ENCODE peak calls at places on chromosomes 11 and 22, in ten cellular contexts. One of them, this sample, is unnamed.

GRCh38 chr22:22823126-22823804 is 64.4 kb upstream of the IGLL5 start:
- DNase-seq in adipocyte: no peak
- DNase-seq in progenitor cell of endocrine pancreas: no peak
- DNase-seq in stomach: no peak
- DNase-seq in GM03348: no peak
- DNase-seq in NCI-H1092: no peak
- DNase-seq in non-pigmented ciliary epithelial cell: no peak
- DNase-seq in choroid plexus epithelial cell: no peak
- DNase-seq in head of caudate nucleus: no peak
- DNase-seq in left cardiac atrium: no peak
- DNase-seq in this sample: no peak

GRCh38 chr11:78384231-78384630 is 33.4 kb downstream of the GAB2 start:
- DNase-seq in adipocyte: no peak
- DNase-seq in progenitor cell of endocrine pancreas: no peak
- DNase-seq in stomach: no peak
- DNase-seq in GM03348: no peak
- DNase-seq in NCI-H1092: no peak
- DNase-seq in non-pigmented ciliary epithelial cell: no peak
- DNase-seq in choroid plexus epithelial cell: no peak
- DNase-seq in head of caudate nucleus: no peak
- DNase-seq in left cardiac atrium: no peak
- DNase-seq in this sample: no peak

GRCh38 chr22:42294034-42294985 is 23.9 kb upstream of the TCF20 start:
- DNase-seq in adipocyte: peak; percentile 66
- DNase-seq in progenitor cell of endocrine pancreas: peak; percentile 72
- DNase-seq in stomach: peak; percentile 38
- DNase-seq in GM03348: peak; percentile 88
- DNase-seq in NCI-H1092: no peak
- DNase-seq in non-pigmented ciliary epithelial cell: no peak
- DNase-seq in choroid plexus epithelial cell: peak; percentile 67
- DNase-seq in head of caudate nucleus: no peak
- DNase-seq in left cardiac atrium: peak; percentile 62
- DNase-seq in this sample: no peak

GRCh38 chr11:63472372-63472771 is 18.6 kb downstream of the PLAAT5 start:
- DNase-seq in adipocyte: no peak
- DNase-seq in progenitor cell of endocrine pancreas: no peak
- DNase-seq in stomach: no peak
- DNase-seq in GM03348: no peak
- DNase-seq in NCI-H1092: no peak
- DNase-seq in non-pigmented ciliary epithelial cell: no peak
- DNase-seq in choroid plexus epithelial cell: no peak
- DNase-seq in head of caudate nucleus: no peak
- DNase-seq in left cardiac atrium: no peak
- DNase-seq in this sample: no peak

GRCh38 chr11:19428206-19429001 is 187.7 kb upstream of the E2F8 start:
- DNase-seq in adipocyte: no peak
- DNase-seq in progenitor cell of endocrine pancreas: no peak
- DNase-seq in stomach: no peak
- DNase-seq in GM03348: no peak
- DNase-seq in NCI-H1092: no peak
- DNase-seq in non-pigmented ciliary epithelial cell: no peak
- DNase-seq in choroid plexus epithelial cell: no peak
- DNase-seq in head of caudate nucleus: no peak
- DNase-seq in left cardiac atrium: no peak
- DNase-seq in this sample: no peak

GRCh38 chr11:78339945-78340344 is 77.7 kb downstream of the GAB2 start:
- DNase-seq in adipocyte: peak; percentile 11
- DNase-seq in progenitor cell of endocrine pancreas: no peak
- DNase-seq in stomach: no peak
- DNase-seq in GM03348: no peak
- DNase-seq in NCI-H1092: no peak
- DNase-seq in non-pigmented ciliary epithelial cell: no peak
- DNase-seq in choroid plexus epithelial cell: no peak
- DNase-seq in head of caudate nucleus: no peak
- DNase-seq in left cardiac atrium: no peak
- DNase-seq in this sample: no peak

GRCh38 chr11:76604081-76604601 is 66.4 kb downstream of the LRRC32 start:
- DNase-seq in adipocyte: no peak
- DNase-seq in progenitor cell of endocrine pancreas: no peak
- DNase-seq in stomach: no peak
- DNase-seq in GM03348: no peak
- DNase-seq in NCI-H1092: no peak
- DNase-seq in non-pigmented ciliary epithelial cell: no peak
- DNase-seq in choroid plexus epithelial cell: no peak
- DNase-seq in head of caudate nucleus: no peak
- DNase-seq in left cardiac atrium: no peak
- DNase-seq in this sample: no peak

GRCh38 chr11:64834723-64835615 is 9.5 kb downstream of the CDC42BPG start:
- DNase-seq in adipocyte: no peak
- DNase-seq in progenitor cell of endocrine pancreas: no peak
- DNase-seq in stomach: peak; percentile 90
- DNase-seq in GM03348: peak; percentile 47
- DNase-seq in NCI-H1092: no peak
- DNase-seq in non-pigmented ciliary epithelial cell: no peak
- DNase-seq in choroid plexus epithelial cell: no peak
- DNase-seq in head of caudate nucleus: no peak
- DNase-seq in left cardiac atrium: peak; percentile 50
- DNase-seq in this sample: no peak

GRCh38 chr11:97641988-97642387 is 1252.2 kb downstream of the JRKL start:
- DNase-seq in adipocyte: no peak
- DNase-seq in progenitor cell of endocrine pancreas: no peak
- DNase-seq in stomach: no peak
- DNase-seq in GM03348: no peak
- DNase-seq in NCI-H1092: no peak
- DNase-seq in non-pigmented ciliary epithelial cell: no peak
- DNase-seq in choroid plexus epithelial cell: no peak
- DNase-seq in head of caudate nucleus: no peak
- DNase-seq in left cardiac atrium: no peak
- DNase-seq in this sample: no peak

GRCh38 chr11:78038697-78039313 is 15.7 kb upstream of the KCTD14 start:
- DNase-seq in adipocyte: no peak
- DNase-seq in progenitor cell of endocrine pancreas: no peak
- DNase-seq in stomach: peak; percentile 69
- DNase-seq in GM03348: no peak
- DNase-seq in NCI-H1092: no peak
- DNase-seq in non-pigmented ciliary epithelial cell: no peak
- DNase-seq in choroid plexus epithelial cell: no peak
- DNase-seq in head of caudate nucleus: no peak
- DNase-seq in left cardiac atrium: no peak
- DNase-seq in this sample: no peak

GRCh38 chr11:9015677-9016076 is 11.9 kb upstream of the NRIP3 start:
- DNase-seq in adipocyte: peak; percentile 85
- DNase-seq in progenitor cell of endocrine pancreas: peak; percentile 30
- DNase-seq in stomach: peak; percentile 75
- DNase-seq in GM03348: peak; percentile 81
- DNase-seq in NCI-H1092: peak; percentile 49
- DNase-seq in non-pigmented ciliary epithelial cell: peak; percentile 41
- DNase-seq in choroid plexus epithelial cell: peak; percentile 91
- DNase-seq in head of caudate nucleus: peak; percentile 65
- DNase-seq in left cardiac atrium: peak; percentile 64
- DNase-seq in this sample: peak; percentile 86

GRCh38 chr11:62501432-62501891 is 45.1 kb downstream of the AHNAK start:
- DNase-seq in adipocyte: no peak
- DNase-seq in progenitor cell of endocrine pancreas: no peak
- DNase-seq in stomach: peak; percentile 55
- DNase-seq in GM03348: peak; percentile 55
- DNase-seq in NCI-H1092: peak; percentile 30
- DNase-seq in non-pigmented ciliary epithelial cell: no peak
- DNase-seq in choroid plexus epithelial cell: peak; percentile 33
- DNase-seq in head of caudate nucleus: peak; percentile 87
- DNase-seq in left cardiac atrium: peak; percentile 57
- DNase-seq in this sample: peak; percentile 98

GRCh38 chr11:77789061-77789730 is 31.3 kb downstream of the RSF1 start:
- DNase-seq in adipocyte: no peak
- DNase-seq in progenitor cell of endocrine pancreas: no peak
- DNase-seq in stomach: no peak
- DNase-seq in GM03348: no peak
- DNase-seq in NCI-H1092: no peak
- DNase-seq in non-pigmented ciliary epithelial cell: no peak
- DNase-seq in choroid plexus epithelial cell: no peak
- DNase-seq in head of caudate nucleus: no peak
- DNase-seq in left cardiac atrium: no peak
- DNase-seq in this sample: no peak

GRCh38 chr11:25758145-25758661 is 573.7 kb upstream of the ANO3 start:
- DNase-seq in adipocyte: no peak
- DNase-seq in progenitor cell of endocrine pancreas: no peak
- DNase-seq in stomach: no peak
- DNase-seq in GM03348: no peak
- DNase-seq in NCI-H1092: no peak
- DNase-seq in non-pigmented ciliary epithelial cell: no peak
- DNase-seq in choroid plexus epithelial cell: peak; percentile 35
- DNase-seq in head of caudate nucleus: no peak
- DNase-seq in left cardiac atrium: no peak
- DNase-seq in this sample: no peak

GRCh38 chr11:32446227-32446626 is 10.9 kb upstream of the WT1 start:
- DNase-seq in adipocyte: no peak
- DNase-seq in progenitor cell of endocrine pancreas: no peak
- DNase-seq in stomach: no peak
- DNase-seq in GM03348: no peak
- DNase-seq in NCI-H1092: no peak
- DNase-seq in non-pigmented ciliary epithelial cell: no peak
- DNase-seq in choroid plexus epithelial cell: no peak
- DNase-seq in head of caudate nucleus: no peak
- DNase-seq in left cardiac atrium: no peak
- DNase-seq in this sample: no peak

GRCh38 chr11:46348986-46349401 is 1.7 kb downstream of the DGKZ start:
- DNase-seq in adipocyte: no peak
- DNase-seq in progenitor cell of endocrine pancreas: no peak
- DNase-seq in stomach: no peak
- DNase-seq in GM03348: no peak
- DNase-seq in NCI-H1092: no peak
- DNase-seq in non-pigmented ciliary epithelial cell: no peak
- DNase-seq in choroid plexus epithelial cell: no peak
- DNase-seq in head of caudate nucleus: no peak
- DNase-seq in left cardiac atrium: no peak
- DNase-seq in this sample: no peak

GRCh38 chr11:73866586-73866996 is 10.1 kb downstream of the COA4 start:
- DNase-seq in adipocyte: peak; percentile 69
- DNase-seq in progenitor cell of endocrine pancreas: no peak
- DNase-seq in stomach: no peak
- DNase-seq in GM03348: peak; percentile 70
- DNase-seq in NCI-H1092: no peak
- DNase-seq in non-pigmented ciliary epithelial cell: peak; percentile 81
- DNase-seq in choroid plexus epithelial cell: peak; percentile 91
- DNase-seq in head of caudate nucleus: no peak
- DNase-seq in left cardiac atrium: peak; percentile 38
- DNase-seq in this sample: no peak

GRCh38 chr11:9506489-9507343 is 45.9 kb downstream of the ZNF143 start:
- DNase-seq in adipocyte: peak; percentile 94
- DNase-seq in progenitor cell of endocrine pancreas: peak; percentile 62
- DNase-seq in stomach: peak; percentile 83
- DNase-seq in GM03348: peak; percentile 77
- DNase-seq in NCI-H1092: peak; percentile 68
- DNase-seq in non-pigmented ciliary epithelial cell: no peak
- DNase-seq in choroid plexus epithelial cell: peak; percentile 91
- DNase-seq in head of caudate nucleus: peak; percentile 72
- DNase-seq in left cardiac atrium: peak; percentile 67
- DNase-seq in this sample: peak; percentile 79

GRCh38 chr22:46537946-46538815 is 761 bp upstream of the CELSR1 start:
- DNase-seq in adipocyte: peak; percentile 55
- DNase-seq in progenitor cell of endocrine pancreas: peak; percentile 53
- DNase-seq in stomach: no peak
- DNase-seq in GM03348: peak; percentile 62
- DNase-seq in NCI-H1092: no peak
- DNase-seq in non-pigmented ciliary epithelial cell: no peak
- DNase-seq in choroid plexus epithelial cell: peak; percentile 52
- DNase-seq in head of caudate nucleus: no peak
- DNase-seq in left cardiac atrium: no peak
- DNase-seq in this sample: no peak

GRCh38 chr11:7160814-7161489 is 72.2 kb downstream of the RBMXL2 start:
- DNase-seq in adipocyte: no peak
- DNase-seq in progenitor cell of endocrine pancreas: no peak
- DNase-seq in stomach: no peak
- DNase-seq in GM03348: no peak
- DNase-seq in NCI-H1092: no peak
- DNase-seq in non-pigmented ciliary epithelial cell: no peak
- DNase-seq in choroid plexus epithelial cell: no peak
- DNase-seq in head of caudate nucleus: no peak
- DNase-seq in left cardiac atrium: no peak
- DNase-seq in this sample: no peak

GRCh38 chr11:33060271-33060670 is 20.9 kb downstream of the TCP11L1 start:
- DNase-seq in adipocyte: no peak
- DNase-seq in progenitor cell of endocrine pancreas: no peak
- DNase-seq in stomach: no peak
- DNase-seq in GM03348: no peak
- DNase-seq in NCI-H1092: no peak
- DNase-seq in non-pigmented ciliary epithelial cell: no peak
- DNase-seq in choroid plexus epithelial cell: no peak
- DNase-seq in head of caudate nucleus: no peak
- DNase-seq in left cardiac atrium: no peak
- DNase-seq in this sample: no peak

GRCh38 chr11:56876621-56877312 is 111.9 kb upstream of the OR5AK2 start:
- DNase-seq in adipocyte: peak; percentile 43
- DNase-seq in progenitor cell of endocrine pancreas: no peak
- DNase-seq in stomach: no peak
- DNase-seq in GM03348: peak; percentile 16
- DNase-seq in NCI-H1092: no peak
- DNase-seq in non-pigmented ciliary epithelial cell: no peak
- DNase-seq in choroid plexus epithelial cell: peak; percentile 2
- DNase-seq in head of caudate nucleus: no peak
- DNase-seq in left cardiac atrium: no peak
- DNase-seq in this sample: no peak

GRCh38 chr11:19963697-19964340 is 196.5 kb downstream of the DBX1 start:
- DNase-seq in adipocyte: peak; percentile 37
- DNase-seq in progenitor cell of endocrine pancreas: no peak
- DNase-seq in stomach: no peak
- DNase-seq in GM03348: no peak
- DNase-seq in NCI-H1092: no peak
- DNase-seq in non-pigmented ciliary epithelial cell: no peak
- DNase-seq in choroid plexus epithelial cell: peak; percentile 32
- DNase-seq in head of caudate nucleus: no peak
- DNase-seq in left cardiac atrium: no peak
- DNase-seq in this sample: no peak

GRCh38 chr11:1218256-1218787 is 4.5 kb upstream of the MUC5B start:
- DNase-seq in adipocyte: no peak
- DNase-seq in progenitor cell of endocrine pancreas: no peak
- DNase-seq in stomach: no peak
- DNase-seq in GM03348: no peak
- DNase-seq in NCI-H1092: no peak
- DNase-seq in non-pigmented ciliary epithelial cell: no peak
- DNase-seq in choroid plexus epithelial cell: no peak
- DNase-seq in head of caudate nucleus: no peak
- DNase-seq in left cardiac atrium: peak; percentile 11
- DNase-seq in this sample: no peak

GRCh38 chr11:119109843-119110242 is 2.7 kb downstream of the C2CD2L start:
- DNase-seq in adipocyte: no peak
- DNase-seq in progenitor cell of endocrine pancreas: no peak
- DNase-seq in stomach: no peak
- DNase-seq in GM03348: no peak
- DNase-seq in NCI-H1092: no peak
- DNase-seq in non-pigmented ciliary epithelial cell: no peak
- DNase-seq in choroid plexus epithelial cell: no peak
- DNase-seq in head of caudate nucleus: no peak
- DNase-seq in left cardiac atrium: no peak
- DNase-seq in this sample: no peak

GRCh38 chr11:69941546-69942332 is 122.5 kb upstream of the FGF3 start:
- DNase-seq in adipocyte: no peak
- DNase-seq in progenitor cell of endocrine pancreas: no peak
- DNase-seq in stomach: no peak
- DNase-seq in GM03348: no peak
- DNase-seq in NCI-H1092: no peak
- DNase-seq in non-pigmented ciliary epithelial cell: no peak
- DNase-seq in choroid plexus epithelial cell: no peak
- DNase-seq in head of caudate nucleus: no peak
- DNase-seq in left cardiac atrium: no peak
- DNase-seq in this sample: no peak

GRCh38 chr11:69343401-69344321 is 49.7 kb downstream of the MYEOV start:
- DNase-seq in adipocyte: no peak
- DNase-seq in progenitor cell of endocrine pancreas: no peak
- DNase-seq in stomach: no peak
- DNase-seq in GM03348: no peak
- DNase-seq in NCI-H1092: no peak
- DNase-seq in non-pigmented ciliary epithelial cell: no peak
- DNase-seq in choroid plexus epithelial cell: no peak
- DNase-seq in head of caudate nucleus: no peak
- DNase-seq in left cardiac atrium: no peak
- DNase-seq in this sample: no peak

GRCh38 chr11:69048056-69048717 is 545 bp upstream of the TPCN2 start:
- DNase-seq in adipocyte: no peak
- DNase-seq in progenitor cell of endocrine pancreas: no peak
- DNase-seq in stomach: no peak
- DNase-seq in GM03348: no peak
- DNase-seq in NCI-H1092: no peak
- DNase-seq in non-pigmented ciliary epithelial cell: no peak
- DNase-seq in choroid plexus epithelial cell: no peak
- DNase-seq in head of caudate nucleus: no peak
- DNase-seq in left cardiac atrium: no peak
- DNase-seq in this sample: no peak